ENCODE peak calls at places on chromosomes 13 and 19, in ten cellular contexts. One of them, this sample, is unnamed.

GRCh38 chr13:42155251-42155650 is 106.8 kb downstream of the DGKH start:
- DNase-seq in psoas muscle: no peak
- DNase-seq in ureter: no peak
- DNase-seq in activated naive CD4-positive, alpha-beta T cell: no peak
- DNase-seq in activated CD4-positive, CD25-positive, alpha-beta regulatory T cell: no peak
- DNase-seq in EL: no peak
- DNase-seq in bronchial epithelial cell: no peak
- DNase-seq in kidney tubule cell: no peak
- DNase-seq in progenitor cell of endocrine pancreas: no peak
- DNase-seq in adrenal gland: no peak
- DNase-seq in this sample: no peak

GRCh38 chr19:42589792-42590191 is 4.9 kb downstream of the CEACAM8 start:
- DNase-seq in bronchial epithelial cell: no peak
- DNase-seq in EL: no peak
- DNase-seq in ureter: no peak
- DNase-seq in adrenal gland: no peak
- DNase-seq in kidney tubule cell: no peak
- DNase-seq in progenitor cell of endocrine pancreas: no peak
- DNase-seq in activated CD4-positive, CD25-positive, alpha-beta regulatory T cell: no peak
- DNase-seq in activated naive CD4-positive, alpha-beta T cell: no peak
- DNase-seq in psoas muscle: no peak
- DNase-seq in this sample: no peak

GRCh38 chr13:42405665-42406390 is 133.9 kb downstream of the AKAP11 start:
- DNase-seq in progenitor cell of endocrine pancreas: no peak
- DNase-seq in ureter: no peak
- DNase-seq in adrenal gland: no peak
- DNase-seq in kidney tubule cell: peak; percentile 79
- DNase-seq in bronchial epithelial cell: peak; percentile 85
- DNase-seq in activated naive CD4-positive, alpha-beta T cell: peak; percentile 5
- DNase-seq in EL: peak; percentile 63
- DNase-seq in psoas muscle: no peak
- DNase-seq in activated CD4-positive, CD25-positive, alpha-beta regulatory T cell: no peak
- DNase-seq in this sample: no peak

GRCh38 chr13:73991884-73992283 is 142.3 kb downstream of the KLF12 start:
- DNase-seq in EL: no peak
- DNase-seq in adrenal gland: no peak
- DNase-seq in psoas muscle: no peak
- DNase-seq in kidney tubule cell: no peak
- DNase-seq in activated CD4-positive, CD25-positive, alpha-beta regulatory T cell: no peak
- DNase-seq in progenitor cell of endocrine pancreas: no peak
- DNase-seq in bronchial epithelial cell: no peak
- DNase-seq in ureter: no peak
- DNase-seq in activated naive CD4-positive, alpha-beta T cell: no peak
- DNase-seq in this sample: no peak

GRCh38 chr19:47663911-47664771 is 49.1 kb upstream of the EHD2 start:
- DNase-seq in bronchial epithelial cell: peak; percentile 90
- DNase-seq in ureter: peak; percentile 87
- DNase-seq in progenitor cell of endocrine pancreas: no peak
- DNase-seq in adrenal gland: peak; percentile 92
- DNase-seq in EL: peak; percentile 97
- DNase-seq in activated naive CD4-positive, alpha-beta T cell: no peak
- DNase-seq in activated CD4-positive, CD25-positive, alpha-beta regulatory T cell: no peak
- DNase-seq in psoas muscle: peak; percentile 75
- DNase-seq in kidney tubule cell: peak; percentile 80
- DNase-seq in this sample: peak; percentile 97

GRCh38 chr19:2309734-2310362 is 1.9 kb upstream of the LINGO3 start:
- DNase-seq in ureter: no peak
- DNase-seq in psoas muscle: no peak
- DNase-seq in bronchial epithelial cell: no peak
- DNase-seq in adrenal gland: peak; percentile 77
- DNase-seq in progenitor cell of endocrine pancreas: no peak
- DNase-seq in EL: peak; percentile 52
- DNase-seq in activated CD4-positive, CD25-positive, alpha-beta regulatory T cell: no peak
- DNase-seq in activated naive CD4-positive, alpha-beta T cell: no peak
- DNase-seq in kidney tubule cell: peak; percentile 58
- DNase-seq in this sample: peak; percentile 54

GRCh38 chr19:58183822-58184215 is 958 bp downstream of the ZNF274 start:
- DNase-seq in kidney tubule cell: no peak
- DNase-seq in activated CD4-positive, CD25-positive, alpha-beta regulatory T cell: no peak
- DNase-seq in progenitor cell of endocrine pancreas: no peak
- DNase-seq in activated naive CD4-positive, alpha-beta T cell: no peak
- DNase-seq in psoas muscle: no peak
- DNase-seq in bronchial epithelial cell: no peak
- DNase-seq in adrenal gland: no peak
- DNase-seq in EL: no peak
- DNase-seq in ureter: no peak
- DNase-seq in this sample: no peak

GRCh38 chr13:112711528-112712265 is 21.9 kb downstream of the ATP11A start:
- DNase-seq in psoas muscle: peak; percentile 83
- DNase-seq in activated naive CD4-positive, alpha-beta T cell: no peak
- DNase-seq in progenitor cell of endocrine pancreas: peak; percentile 44
- DNase-seq in kidney tubule cell: peak; percentile 96
- DNase-seq in EL: peak; percentile 96
- DNase-seq in activated CD4-positive, CD25-positive, alpha-beta regulatory T cell: no peak
- DNase-seq in ureter: peak; percentile 71
- DNase-seq in adrenal gland: peak; percentile 88
- DNase-seq in bronchial epithelial cell: peak; percentile 95
- DNase-seq in this sample: peak; percentile 94

GRCh38 chr19:51398096-51398704 is 7.8 kb upstream of the C19orf84 start:
- DNase-seq in kidney tubule cell: peak; percentile 33
- DNase-seq in adrenal gland: no peak
- DNase-seq in ureter: no peak
- DNase-seq in EL: peak; percentile 31
- DNase-seq in psoas muscle: no peak
- DNase-seq in activated CD4-positive, CD25-positive, alpha-beta regulatory T cell: no peak
- DNase-seq in progenitor cell of endocrine pancreas: no peak
- DNase-seq in bronchial epithelial cell: peak; percentile 24
- DNase-seq in activated naive CD4-positive, alpha-beta T cell: no peak
- DNase-seq in this sample: peak; percentile 50

GRCh38 chr13:24267283-24267682 is 42.1 kb upstream of the C1QTNF9 start:
- DNase-seq in activated naive CD4-positive, alpha-beta T cell: no peak
- DNase-seq in activated CD4-positive, CD25-positive, alpha-beta regulatory T cell: no peak
- DNase-seq in EL: no peak
- DNase-seq in progenitor cell of endocrine pancreas: no peak
- DNase-seq in ureter: no peak
- DNase-seq in bronchial epithelial cell: peak; percentile 16
- DNase-seq in adrenal gland: peak; percentile 44
- DNase-seq in kidney tubule cell: no peak
- DNase-seq in psoas muscle: no peak
- DNase-seq in this sample: no peak

GRCh38 chr19:33467851-33468250 is 53.7 kb downstream of the PEPD start:
- DNase-seq in activated CD4-positive, CD25-positive, alpha-beta regulatory T cell: no peak
- DNase-seq in psoas muscle: no peak
- DNase-seq in activated naive CD4-positive, alpha-beta T cell: no peak
- DNase-seq in ureter: no peak
- DNase-seq in EL: no peak
- DNase-seq in adrenal gland: peak; percentile 16
- DNase-seq in kidney tubule cell: no peak
- DNase-seq in progenitor cell of endocrine pancreas: no peak
- DNase-seq in bronchial epithelial cell: no peak
- DNase-seq in this sample: no peak

GRCh38 chr13:98429977-98430785 is 146.7 kb downstream of the STK24 start:
- DNase-seq in adrenal gland: no peak
- DNase-seq in ureter: no peak
- DNase-seq in kidney tubule cell: no peak
- DNase-seq in psoas muscle: no peak
- DNase-seq in bronchial epithelial cell: no peak
- DNase-seq in activated naive CD4-positive, alpha-beta T cell: no peak
- DNase-seq in progenitor cell of endocrine pancreas: no peak
- DNase-seq in activated CD4-positive, CD25-positive, alpha-beta regulatory T cell: no peak
- DNase-seq in EL: no peak
- DNase-seq in this sample: no peak

GRCh38 chr13:22939157-22939556 is 241.6 kb upstream of the SGCG start:
- DNase-seq in progenitor cell of endocrine pancreas: no peak
- DNase-seq in ureter: no peak
- DNase-seq in activated naive CD4-positive, alpha-beta T cell: no peak
- DNase-seq in EL: no peak
- DNase-seq in psoas muscle: no peak
- DNase-seq in adrenal gland: no peak
- DNase-seq in kidney tubule cell: no peak
- DNase-seq in bronchial epithelial cell: no peak
- DNase-seq in activated CD4-positive, CD25-positive, alpha-beta regulatory T cell: no peak
- DNase-seq in this sample: no peak

GRCh38 chr13:62879071-62879470 is 1463.4 kb upstream of the PCDH20 start:
- DNase-seq in psoas muscle: no peak
- DNase-seq in activated naive CD4-positive, alpha-beta T cell: no peak
- DNase-seq in activated CD4-positive, CD25-positive, alpha-beta regulatory T cell: no peak
- DNase-seq in progenitor cell of endocrine pancreas: no peak
- DNase-seq in adrenal gland: no peak
- DNase-seq in EL: peak; percentile 52
- DNase-seq in kidney tubule cell: no peak
- DNase-seq in ureter: no peak
- DNase-seq in bronchial epithelial cell: no peak
- DNase-seq in this sample: no peak

GRCh38 chr19:44722131-44723121 is 23.5 kb downstream of the CEACAM16 start:
- DNase-seq in psoas muscle: no peak
- DNase-seq in adrenal gland: no peak
- DNase-seq in EL: no peak
- DNase-seq in bronchial epithelial cell: no peak
- DNase-seq in activated CD4-positive, CD25-positive, alpha-beta regulatory T cell: no peak
- DNase-seq in ureter: no peak
- DNase-seq in progenitor cell of endocrine pancreas: no peak
- DNase-seq in kidney tubule cell: no peak
- DNase-seq in activated naive CD4-positive, alpha-beta T cell: no peak
- DNase-seq in this sample: no peak

GRCh38 chr19:45765365-45766292 is 3.4 kb downstream of the SIX5 start:
- DNase-seq in activated naive CD4-positive, alpha-beta T cell: no peak
- DNase-seq in EL: no peak
- DNase-seq in bronchial epithelial cell: no peak
- DNase-seq in adrenal gland: peak; percentile 57
- DNase-seq in ureter: no peak
- DNase-seq in kidney tubule cell: no peak
- DNase-seq in progenitor cell of endocrine pancreas: no peak
- DNase-seq in psoas muscle: no peak
- DNase-seq in activated CD4-positive, CD25-positive, alpha-beta regulatory T cell: no peak
- DNase-seq in this sample: no peak

GRCh38 chr19:45128109-45128508 is 32.7 kb downstream of the NKPD1 start:
- DNase-seq in progenitor cell of endocrine pancreas: no peak
- DNase-seq in kidney tubule cell: no peak
- DNase-seq in adrenal gland: no peak
- DNase-seq in ureter: no peak
- DNase-seq in activated naive CD4-positive, alpha-beta T cell: no peak
- DNase-seq in EL: no peak
- DNase-seq in bronchial epithelial cell: no peak
- DNase-seq in activated CD4-positive, CD25-positive, alpha-beta regulatory T cell: no peak
- DNase-seq in psoas muscle: no peak
- DNase-seq in this sample: no peak

GRCh38 chr13:87889241-87889640 is 218.1 kb downstream of the SLITRK5 start:
- DNase-seq in kidney tubule cell: no peak
- DNase-seq in bronchial epithelial cell: no peak
- DNase-seq in progenitor cell of endocrine pancreas: no peak
- DNase-seq in ureter: no peak
- DNase-seq in activated CD4-positive, CD25-positive, alpha-beta regulatory T cell: no peak
- DNase-seq in activated naive CD4-positive, alpha-beta T cell: no peak
- DNase-seq in adrenal gland: no peak
- DNase-seq in EL: no peak
- DNase-seq in psoas muscle: no peak
- DNase-seq in this sample: no peak

GRCh38 chr13:24746618-24747247 is 17.2 kb upstream of the RNF17 start:
- DNase-seq in adrenal gland: no peak
- DNase-seq in kidney tubule cell: peak; percentile 26
- DNase-seq in EL: peak; percentile 17
- DNase-seq in activated CD4-positive, CD25-positive, alpha-beta regulatory T cell: no peak
- DNase-seq in activated naive CD4-positive, alpha-beta T cell: no peak
- DNase-seq in progenitor cell of endocrine pancreas: peak; percentile 53
- DNase-seq in ureter: no peak
- DNase-seq in bronchial epithelial cell: no peak
- DNase-seq in psoas muscle: no peak
- DNase-seq in this sample: no peak

GRCh38 chr13:77000475-77000874 is 8.6 kb downstream of the CLN5 start:
- DNase-seq in progenitor cell of endocrine pancreas: no peak
- DNase-seq in adrenal gland: no peak
- DNase-seq in psoas muscle: no peak
- DNase-seq in ureter: no peak
- DNase-seq in kidney tubule cell: no peak
- DNase-seq in activated CD4-positive, CD25-positive, alpha-beta regulatory T cell: no peak
- DNase-seq in bronchial epithelial cell: no peak
- DNase-seq in activated naive CD4-positive, alpha-beta T cell: no peak
- DNase-seq in EL: no peak
- DNase-seq in this sample: no peak

GRCh38 chr13:37348916-37349653 is 243.6 kb upstream of the CSNK1A1L start:
- DNase-seq in EL: no peak
- DNase-seq in progenitor cell of endocrine pancreas: no peak
- DNase-seq in activated CD4-positive, CD25-positive, alpha-beta regulatory T cell: no peak
- DNase-seq in psoas muscle: no peak
- DNase-seq in kidney tubule cell: no peak
- DNase-seq in activated naive CD4-positive, alpha-beta T cell: no peak
- DNase-seq in adrenal gland: no peak
- DNase-seq in ureter: no peak
- DNase-seq in bronchial epithelial cell: no peak
- DNase-seq in this sample: peak; percentile 15

GRCh38 chr19:55643733-55644116 is 276 bp downstream of the ZNF581 start:
- DNase-seq in bronchial epithelial cell: no peak
- DNase-seq in psoas muscle: no peak
- DNase-seq in activated naive CD4-positive, alpha-beta T cell: no peak
- DNase-seq in ureter: no peak
- DNase-seq in kidney tubule cell: no peak
- DNase-seq in activated CD4-positive, CD25-positive, alpha-beta regulatory T cell: no peak
- DNase-seq in EL: no peak
- DNase-seq in adrenal gland: no peak
- DNase-seq in progenitor cell of endocrine pancreas: no peak
- DNase-seq in this sample: no peak

GRCh38 chr19:15265849-15266248 is 33.6 kb upstream of the EPHX3 start:
- DNase-seq in kidney tubule cell: peak; percentile 84
- DNase-seq in adrenal gland: peak; percentile 97
- DNase-seq in EL: peak; percentile 96
- DNase-seq in ureter: peak; percentile 91
- DNase-seq in psoas muscle: peak; percentile 91
- DNase-seq in progenitor cell of endocrine pancreas: no peak
- DNase-seq in activated CD4-positive, CD25-positive, alpha-beta regulatory T cell: no peak
- DNase-seq in bronchial epithelial cell: no peak
- DNase-seq in activated naive CD4-positive, alpha-beta T cell: no peak
- DNase-seq in this sample: peak; percentile 89

GRCh38 chr13:46866150-46866549 is 30.7 kb downstream of the HTR2A start:
- DNase-seq in activated naive CD4-positive, alpha-beta T cell: no peak
- DNase-seq in bronchial epithelial cell: peak; percentile 74
- DNase-seq in kidney tubule cell: peak; percentile 52
- DNase-seq in psoas muscle: peak; percentile 15
- DNase-seq in ureter: no peak
- DNase-seq in EL: peak; percentile 86
- DNase-seq in adrenal gland: no peak
- DNase-seq in progenitor cell of endocrine pancreas: peak; percentile 13
- DNase-seq in activated CD4-positive, CD25-positive, alpha-beta regulatory T cell: no peak
- DNase-seq in this sample: no peak

GRCh38 chr19:29675120-29675649 is 9.9 kb downstream of the PLEKHF1 start:
- DNase-seq in EL: no peak
- DNase-seq in kidney tubule cell: no peak
- DNase-seq in psoas muscle: no peak
- DNase-seq in progenitor cell of endocrine pancreas: no peak
- DNase-seq in ureter: no peak
- DNase-seq in activated CD4-positive, CD25-positive, alpha-beta regulatory T cell: no peak
- DNase-seq in adrenal gland: no peak
- DNase-seq in activated naive CD4-positive, alpha-beta T cell: no peak
- DNase-seq in bronchial epithelial cell: no peak
- DNase-seq in this sample: no peak

GRCh38 chr13:65036999-65037398 is 2193.1 kb downstream of the PCDH9 start:
- DNase-seq in progenitor cell of endocrine pancreas: no peak
- DNase-seq in kidney tubule cell: no peak
- DNase-seq in activated naive CD4-positive, alpha-beta T cell: no peak
- DNase-seq in adrenal gland: no peak
- DNase-seq in psoas muscle: no peak
- DNase-seq in bronchial epithelial cell: no peak
- DNase-seq in activated CD4-positive, CD25-positive, alpha-beta regulatory T cell: no peak
- DNase-seq in ureter: no peak
- DNase-seq in EL: peak; percentile 14
- DNase-seq in this sample: no peak

GRCh38 chr19:12513531-12514061 is 29.0 kb upstream of the ZNF709 start:
- DNase-seq in adrenal gland: peak; percentile 28
- DNase-seq in bronchial epithelial cell: no peak
- DNase-seq in kidney tubule cell: no peak
- DNase-seq in EL: no peak
- DNase-seq in ureter: no peak
- DNase-seq in progenitor cell of endocrine pancreas: no peak
- DNase-seq in activated CD4-positive, CD25-positive, alpha-beta regulatory T cell: no peak
- DNase-seq in activated naive CD4-positive, alpha-beta T cell: no peak
- DNase-seq in psoas muscle: no peak
- DNase-seq in this sample: no peak

This sample was measured in HFFc6.